ENCODE peak calls at places on chromosomes 5 and 9, in nine cellular contexts. One of them, this sample, is unnamed.

GRCh38 chr5:98414938-98415337 is 358.5 kb upstream of the RGMB start:
- DNase-seq in activated T-helper 1 cell treated with Interleukin-2 at 50 U/mL for 16 hours: no peak
- DNase-seq in AG10803: peak; percentile 99
- DNase-seq in stimulated activated CD4-positive, alpha-beta T cell treated with anti-CD3 and anti-CD28 coated beads, TNF-alpha, amount 100 ng/mL, for 4 hours: no peak
- DNase-seq in CD8-positive, alpha-beta memory T cell: no peak
- DNase-seq in NT2/D1: no peak
- DNase-seq in astrocyte of the hippocampus: peak; percentile 71
- DNase-seq in GM23248: peak; percentile 98
- DNase-seq in BE2C: no peak
- DNase-seq in this sample: no peak

GRCh38 chr5:121702783-121703182 is 148.9 kb upstream of the FTMT start:
- DNase-seq in activated T-helper 1 cell treated with Interleukin-2 at 50 U/mL for 16 hours: no peak
- DNase-seq in AG10803: no peak
- DNase-seq in stimulated activated CD4-positive, alpha-beta T cell treated with anti-CD3 and anti-CD28 coated beads, TNF-alpha, amount 100 ng/mL, for 4 hours: no peak
- DNase-seq in CD8-positive, alpha-beta memory T cell: no peak
- DNase-seq in NT2/D1: no peak
- DNase-seq in astrocyte of the hippocampus: no peak
- DNase-seq in GM23248: no peak
- DNase-seq in BE2C: no peak
- DNase-seq in this sample: no peak

GRCh38 chr9:126693428-126693931 is 79.8 kb downstream of the LMX1B start:
- DNase-seq in activated T-helper 1 cell treated with Interleukin-2 at 50 U/mL for 16 hours: no peak
- DNase-seq in AG10803: no peak
- DNase-seq in stimulated activated CD4-positive, alpha-beta T cell treated with anti-CD3 and anti-CD28 coated beads, TNF-alpha, amount 100 ng/mL, for 4 hours: no peak
- DNase-seq in CD8-positive, alpha-beta memory T cell: no peak
- DNase-seq in NT2/D1: no peak
- DNase-seq in astrocyte of the hippocampus: no peak
- DNase-seq in GM23248: no peak
- DNase-seq in BE2C: no peak
- DNase-seq in this sample: no peak

GRCh38 chr9:113375057-113376023 is 1.4 kb downstream of the HDHD3 start:
- DNase-seq in activated T-helper 1 cell treated with Interleukin-2 at 50 U/mL for 16 hours: no peak
- DNase-seq in AG10803: no peak
- DNase-seq in stimulated activated CD4-positive, alpha-beta T cell treated with anti-CD3 and anti-CD28 coated beads, TNF-alpha, amount 100 ng/mL, for 4 hours: no peak
- DNase-seq in CD8-positive, alpha-beta memory T cell: no peak
- DNase-seq in NT2/D1: no peak
- DNase-seq in astrocyte of the hippocampus: no peak
- DNase-seq in GM23248: peak; percentile 28
- DNase-seq in BE2C: no peak
- DNase-seq in this sample: no peak

GRCh38 chr5:10701567-10702039 is 59.4 kb downstream of the DAP start:
- DNase-seq in activated T-helper 1 cell treated with Interleukin-2 at 50 U/mL for 16 hours: no peak
- DNase-seq in AG10803: peak; percentile 47
- DNase-seq in stimulated activated CD4-positive, alpha-beta T cell treated with anti-CD3 and anti-CD28 coated beads, TNF-alpha, amount 100 ng/mL, for 4 hours: no peak
- DNase-seq in CD8-positive, alpha-beta memory T cell: no peak
- DNase-seq in NT2/D1: no peak
- DNase-seq in astrocyte of the hippocampus: peak; percentile 77
- DNase-seq in GM23248: peak; percentile 65
- DNase-seq in BE2C: peak; percentile 46
- DNase-seq in this sample: peak; percentile 26

GRCh38 chr5:40594811-40595210 is 84.9 kb upstream of the PTGER4 start:
- DNase-seq in activated T-helper 1 cell treated with Interleukin-2 at 50 U/mL for 16 hours: no peak
- DNase-seq in AG10803: peak; percentile 17
- DNase-seq in stimulated activated CD4-positive, alpha-beta T cell treated with anti-CD3 and anti-CD28 coated beads, TNF-alpha, amount 100 ng/mL, for 4 hours: no peak
- DNase-seq in CD8-positive, alpha-beta memory T cell: no peak
- DNase-seq in NT2/D1: no peak
- DNase-seq in astrocyte of the hippocampus: no peak
- DNase-seq in GM23248: no peak
- DNase-seq in BE2C: no peak
- DNase-seq in this sample: no peak

GRCh38 chr9:68530618-68531017 is 10.1 kb downstream of the TMEM252 start:
- DNase-seq in activated T-helper 1 cell treated with Interleukin-2 at 50 U/mL for 16 hours: no peak
- DNase-seq in AG10803: no peak
- DNase-seq in stimulated activated CD4-positive, alpha-beta T cell treated with anti-CD3 and anti-CD28 coated beads, TNF-alpha, amount 100 ng/mL, for 4 hours: no peak
- DNase-seq in CD8-positive, alpha-beta memory T cell: no peak
- DNase-seq in NT2/D1: no peak
- DNase-seq in astrocyte of the hippocampus: no peak
- DNase-seq in GM23248: no peak
- DNase-seq in BE2C: no peak
- DNase-seq in this sample: no peak

GRCh38 chr5:55510523-55510880 is 24.3 kb downstream of the PLPP1 start:
- DNase-seq in activated T-helper 1 cell treated with Interleukin-2 at 50 U/mL for 16 hours: no peak
- DNase-seq in AG10803: no peak
- DNase-seq in stimulated activated CD4-positive, alpha-beta T cell treated with anti-CD3 and anti-CD28 coated beads, TNF-alpha, amount 100 ng/mL, for 4 hours: no peak
- DNase-seq in CD8-positive, alpha-beta memory T cell: no peak
- DNase-seq in NT2/D1: no peak
- DNase-seq in astrocyte of the hippocampus: no peak
- DNase-seq in GM23248: no peak
- DNase-seq in BE2C: no peak
- DNase-seq in this sample: no peak

GRCh38 chr5:173831196-173831914 is 56.8 kb upstream of the CPEB4 start:
- DNase-seq in activated T-helper 1 cell treated with Interleukin-2 at 50 U/mL for 16 hours: no peak
- DNase-seq in AG10803: no peak
- DNase-seq in stimulated activated CD4-positive, alpha-beta T cell treated with anti-CD3 and anti-CD28 coated beads, TNF-alpha, amount 100 ng/mL, for 4 hours: no peak
- DNase-seq in CD8-positive, alpha-beta memory T cell: no peak
- DNase-seq in NT2/D1: no peak
- DNase-seq in astrocyte of the hippocampus: no peak
- DNase-seq in GM23248: no peak
- DNase-seq in BE2C: no peak
- DNase-seq in this sample: no peak

GRCh38 chr5:132776077-132776931 is 735 bp downstream of the SEPTIN8 start:
- DNase-seq in activated T-helper 1 cell treated with Interleukin-2 at 50 U/mL for 16 hours: no peak
- DNase-seq in AG10803: no peak
- DNase-seq in stimulated activated CD4-positive, alpha-beta T cell treated with anti-CD3 and anti-CD28 coated beads, TNF-alpha, amount 100 ng/mL, for 4 hours: no peak
- DNase-seq in CD8-positive, alpha-beta memory T cell: no peak
- DNase-seq in NT2/D1: no peak
- DNase-seq in astrocyte of the hippocampus: peak; percentile 70
- DNase-seq in GM23248: peak; percentile 53
- DNase-seq in BE2C: peak; percentile 83
- DNase-seq in this sample: no peak

GRCh38 chr5:31412324-31412723 is 119.6 kb downstream of the DROSHA start:
- DNase-seq in activated T-helper 1 cell treated with Interleukin-2 at 50 U/mL for 16 hours: no peak
- DNase-seq in AG10803: peak; percentile 54
- DNase-seq in stimulated activated CD4-positive, alpha-beta T cell treated with anti-CD3 and anti-CD28 coated beads, TNF-alpha, amount 100 ng/mL, for 4 hours: no peak
- DNase-seq in CD8-positive, alpha-beta memory T cell: no peak
- DNase-seq in NT2/D1: no peak
- DNase-seq in astrocyte of the hippocampus: no peak
- DNase-seq in GM23248: peak; percentile 23
- DNase-seq in BE2C: no peak
- DNase-seq in this sample: no peak

GRCh38 chr5:88515881-88516819 is 247.5 kb upstream of the TMEM161B start:
- DNase-seq in activated T-helper 1 cell treated with Interleukin-2 at 50 U/mL for 16 hours: no peak
- DNase-seq in AG10803: no peak
- DNase-seq in stimulated activated CD4-positive, alpha-beta T cell treated with anti-CD3 and anti-CD28 coated beads, TNF-alpha, amount 100 ng/mL, for 4 hours: no peak
- DNase-seq in CD8-positive, alpha-beta memory T cell: no peak
- DNase-seq in NT2/D1: no peak
- DNase-seq in astrocyte of the hippocampus: no peak
- DNase-seq in GM23248: no peak
- DNase-seq in BE2C: no peak
- DNase-seq in this sample: no peak

GRCh38 chr5:173592050-173592669 is 24.3 kb downstream of the BOD1 start:
- DNase-seq in activated T-helper 1 cell treated with Interleukin-2 at 50 U/mL for 16 hours: no peak
- DNase-seq in AG10803: no peak
- DNase-seq in stimulated activated CD4-positive, alpha-beta T cell treated with anti-CD3 and anti-CD28 coated beads, TNF-alpha, amount 100 ng/mL, for 4 hours: no peak
- DNase-seq in CD8-positive, alpha-beta memory T cell: no peak
- DNase-seq in NT2/D1: peak; percentile 28
- DNase-seq in astrocyte of the hippocampus: no peak
- DNase-seq in GM23248: no peak
- DNase-seq in BE2C: no peak
- DNase-seq in this sample: no peak

GRCh38 chr9:8895498-8896224 is 1096.1 kb upstream of the DMAC1 start:
- DNase-seq in activated T-helper 1 cell treated with Interleukin-2 at 50 U/mL for 16 hours: no peak
- DNase-seq in AG10803: no peak
- DNase-seq in stimulated activated CD4-positive, alpha-beta T cell treated with anti-CD3 and anti-CD28 coated beads, TNF-alpha, amount 100 ng/mL, for 4 hours: no peak
- DNase-seq in CD8-positive, alpha-beta memory T cell: no peak
- DNase-seq in NT2/D1: peak; percentile 57
- DNase-seq in astrocyte of the hippocampus: peak; percentile 69
- DNase-seq in GM23248: peak; percentile 20
- DNase-seq in BE2C: no peak
- DNase-seq in this sample: no peak

GRCh38 chr5:77936365-77936693 is 160.2 kb upstream of the TBCA start:
- DNase-seq in activated T-helper 1 cell treated with Interleukin-2 at 50 U/mL for 16 hours: no peak
- DNase-seq in AG10803: no peak
- DNase-seq in stimulated activated CD4-positive, alpha-beta T cell treated with anti-CD3 and anti-CD28 coated beads, TNF-alpha, amount 100 ng/mL, for 4 hours: no peak
- DNase-seq in CD8-positive, alpha-beta memory T cell: no peak
- DNase-seq in NT2/D1: no peak
- DNase-seq in astrocyte of the hippocampus: no peak
- DNase-seq in GM23248: no peak
- DNase-seq in BE2C: no peak
- DNase-seq in this sample: no peak

GRCh38 chr5:36877667-36878420 is 1.3 kb downstream of the NIPBL start:
- DNase-seq in activated T-helper 1 cell treated with Interleukin-2 at 50 U/mL for 16 hours: no peak
- DNase-seq in AG10803: no peak
- DNase-seq in stimulated activated CD4-positive, alpha-beta T cell treated with anti-CD3 and anti-CD28 coated beads, TNF-alpha, amount 100 ng/mL, for 4 hours: no peak
- DNase-seq in CD8-positive, alpha-beta memory T cell: peak; percentile 6
- DNase-seq in NT2/D1: no peak
- DNase-seq in astrocyte of the hippocampus: peak; percentile 32
- DNase-seq in GM23248: peak; percentile 55
- DNase-seq in BE2C: no peak
- DNase-seq in this sample: no peak

GRCh38 chr5:57863661-57864060 is 381.1 kb upstream of the ACTBL2 start:
- DNase-seq in activated T-helper 1 cell treated with Interleukin-2 at 50 U/mL for 16 hours: no peak
- DNase-seq in AG10803: peak; percentile 76
- DNase-seq in stimulated activated CD4-positive, alpha-beta T cell treated with anti-CD3 and anti-CD28 coated beads, TNF-alpha, amount 100 ng/mL, for 4 hours: no peak
- DNase-seq in CD8-positive, alpha-beta memory T cell: no peak
- DNase-seq in NT2/D1: no peak
- DNase-seq in astrocyte of the hippocampus: no peak
- DNase-seq in GM23248: peak; percentile 84
- DNase-seq in BE2C: no peak
- DNase-seq in this sample: no peak

GRCh38 chr9:35651964-35652828 is 1.5 kb upstream of the SIT1 start:
- DNase-seq in activated T-helper 1 cell treated with Interleukin-2 at 50 U/mL for 16 hours: no peak
- DNase-seq in AG10803: peak; percentile 68
- DNase-seq in stimulated activated CD4-positive, alpha-beta T cell treated with anti-CD3 and anti-CD28 coated beads, TNF-alpha, amount 100 ng/mL, for 4 hours: no peak
- DNase-seq in CD8-positive, alpha-beta memory T cell: no peak
- DNase-seq in NT2/D1: no peak
- DNase-seq in astrocyte of the hippocampus: no peak
- DNase-seq in GM23248: peak; percentile 84
- DNase-seq in BE2C: no peak
- DNase-seq in this sample: peak; percentile 31

GRCh38 chr5:134507495-134507894 is 18.0 kb upstream of the JADE2 start:
- DNase-seq in activated T-helper 1 cell treated with Interleukin-2 at 50 U/mL for 16 hours: no peak
- DNase-seq in AG10803: no peak
- DNase-seq in stimulated activated CD4-positive, alpha-beta T cell treated with anti-CD3 and anti-CD28 coated beads, TNF-alpha, amount 100 ng/mL, for 4 hours: no peak
- DNase-seq in CD8-positive, alpha-beta memory T cell: no peak
- DNase-seq in NT2/D1: no peak
- DNase-seq in astrocyte of the hippocampus: no peak
- DNase-seq in GM23248: no peak
- DNase-seq in BE2C: no peak
- DNase-seq in this sample: no peak

GRCh38 chr5:108945094-108945493 is 197.4 kb downstream of the FER start:
- DNase-seq in activated T-helper 1 cell treated with Interleukin-2 at 50 U/mL for 16 hours: no peak
- DNase-seq in AG10803: no peak
- DNase-seq in stimulated activated CD4-positive, alpha-beta T cell treated with anti-CD3 and anti-CD28 coated beads, TNF-alpha, amount 100 ng/mL, for 4 hours: no peak
- DNase-seq in CD8-positive, alpha-beta memory T cell: no peak
- DNase-seq in NT2/D1: peak; percentile 13
- DNase-seq in astrocyte of the hippocampus: no peak
- DNase-seq in GM23248: no peak
- DNase-seq in BE2C: no peak
- DNase-seq in this sample: no peak

GRCh38 chr9:73683862-73684591 is 532.4 kb downstream of the ANXA1 start:
- DNase-seq in activated T-helper 1 cell treated with Interleukin-2 at 50 U/mL for 16 hours: no peak
- DNase-seq in AG10803: peak; percentile 47
- DNase-seq in stimulated activated CD4-positive, alpha-beta T cell treated with anti-CD3 and anti-CD28 coated beads, TNF-alpha, amount 100 ng/mL, for 4 hours: no peak
- DNase-seq in CD8-positive, alpha-beta memory T cell: no peak
- DNase-seq in NT2/D1: peak; percentile 30
- DNase-seq in astrocyte of the hippocampus: peak; percentile 71
- DNase-seq in GM23248: peak; percentile 70
- DNase-seq in BE2C: peak; percentile 9
- DNase-seq in this sample: peak; percentile 10

GRCh38 chr9:135187365-135187764 is 99.9 kb downstream of the OLFM1 start:
- DNase-seq in activated T-helper 1 cell treated with Interleukin-2 at 50 U/mL for 16 hours: no peak
- DNase-seq in AG10803: no peak
- DNase-seq in stimulated activated CD4-positive, alpha-beta T cell treated with anti-CD3 and anti-CD28 coated beads, TNF-alpha, amount 100 ng/mL, for 4 hours: no peak
- DNase-seq in CD8-positive, alpha-beta memory T cell: no peak
- DNase-seq in NT2/D1: no peak
- DNase-seq in astrocyte of the hippocampus: no peak
- DNase-seq in GM23248: no peak
- DNase-seq in BE2C: no peak
- DNase-seq in this sample: no peak

This sample was measured in brain pericyte.